ENCODE peak calls at places on chromosomes 7 and 10, in seven cellular contexts. H is tibial nerve, B is fibroblast of lung, Y is GM12865, X is cardiac muscle cell, S is ovary, F is choroid plexus epithelial cell. E is an unnamed sample.

GRCh38 chr10:129725890-129726631 is 238.0 kb downstream of the EBF3 start:
- DNase-seq in B (no peak), H (no peak), S (no peak), F (no peak), X (no peak), Y (no peak), E (peak)

GRCh38 chr7:106616692-106617052 is 44.3 kb downstream of the CCDC71L start:
- DNase-seq in S (no peak), X (no peak), B (no peak), F (no peak), H (no peak), Y (no peak), E (no peak)

GRCh38 chr7:141003172-141004080 is 11.3 kb downstream of the MRPS33 start:
- DNase-seq in H (no peak), F (no peak), S (no peak), Y (no peak), B (no peak), X (no peak), E (no peak)

GRCh38 chr10:120131183-120131582 is 238.7 kb downstream of the SEC23IP start:
- DNase-seq in B (no peak), F (peak), S (no peak), X (peak), H (no peak), Y (peak), E (no peak)

GRCh38 chr10:130337305-130337640 is 201.1 kb downstream of the GLRX3 start:
- DNase-seq in X (no peak), F (no peak), B (no peak), Y (no peak), H (no peak), S (no peak), E (peak)

GRCh38 chr10:72340510-72340895 is 14.2 kb downstream of the DNAJB12 start:
- DNase-seq in Y (peak), S (peak), X (peak), H (peak), B (peak), F (peak), E (no peak)

GRCh38 chr7:42071372-42072261 is 165.4 kb downstream of the GLI3 start:
- DNase-seq in Y (no peak), H (no peak), B (peak), S (no peak), F (peak), X (peak), E (no peak)

GRCh38 chr10:71314028-71314693 is 4.9 kb upstream of the SLC29A3 start:
- DNase-seq in H (no peak), B (peak), X (peak), S (peak), F (peak), Y (peak), E (peak)

GRCh38 chr7:150514748-150515222 is at the start of gene GIMAP7:
- DNase-seq in H (no peak), B (no peak), S (no peak), X (no peak), F (no peak), Y (peak), E (no peak)

GRCh38 chr7:152173372-152174070 is 148.0 kb downstream of the GALNT11 start:
- DNase-seq in Y (no peak), X (no peak), S (no peak), F (no peak), B (no peak), H (no peak), E (no peak)
- TF ChIP-seq CTCF in Y (no peak), X (no peak), S (no peak), F (no peak), B (no peak), H (no peak), E (no peak)

GRCh38 chr10:70053212-70053895 is 708 bp downstream of the MACROH2A2 start:
- DNase-seq in B (no peak), H (no peak), Y (no peak), X (peak), S (peak), F (peak), E (no peak)

GRCh38 chr10:70054902-70055301 is 2.3 kb downstream of the MACROH2A2 start:
- DNase-seq in X (no peak), Y (no peak), H (no peak), F (peak), B (no peak), S (no peak), E (no peak)

GRCh38 chr10:70053896-70054641 is 1.4 kb downstream of the MACROH2A2 start:
- DNase-seq in B (no peak), H (no peak), Y (no peak), X (peak), F (peak), S (peak), E (no peak)

GRCh38 chr10:70051878-70052277 is 768 bp upstream of the MACROH2A2 start:
- DNase-seq in X (no peak), S (no peak), F (no peak), B (no peak), Y (no peak), H (no peak), E (no peak)

GRCh38 chr10:70052462-70053211 is at the start of gene MACROH2A2:
- DNase-seq in Y (no peak), H (peak), X (peak), F (peak), B (peak), S (peak), E (peak)
- H3K4me3 ChIP-seq in Y (peak), H (peak), X (peak), F (peak), B (peak), S (peak), E (peak)

GRCh38 chr10:66277481-66277880 is 648.4 kb upstream of the LRRTM3 start:
- DNase-seq in B (no peak), F (no peak), S (no peak), X (no peak), Y (no peak), H (no peak), E (no peak)
- TF ChIP-seq CTCF in B (peak), F (no peak), S (no peak), X (no peak), Y (no peak), H (no peak), E (no peak)

GRCh38 chr7:55073051-55073511 is 54.3 kb downstream of the EGFR start:
- DNase-seq in B (peak), H (no peak), X (no peak), F (peak), Y (peak), S (no peak), E (no peak)
- H3K4me3 ChIP-seq in B (no peak), H (no peak), X (no peak), F (no peak), Y (no peak), S (no peak), E (no peak)

GRCh38 chr7:102138676-102139075 is 148.0 kb upstream of the SH2B2 start:
- DNase-seq in B (no peak), Y (no peak), S (no peak), X (no peak), H (no peak), F (no peak), E (no peak)
- TF ChIP-seq CTCF in B (no peak), Y (no peak), S (no peak), X (no peak), H (no peak), F (no peak), E (no peak)

DNA sequence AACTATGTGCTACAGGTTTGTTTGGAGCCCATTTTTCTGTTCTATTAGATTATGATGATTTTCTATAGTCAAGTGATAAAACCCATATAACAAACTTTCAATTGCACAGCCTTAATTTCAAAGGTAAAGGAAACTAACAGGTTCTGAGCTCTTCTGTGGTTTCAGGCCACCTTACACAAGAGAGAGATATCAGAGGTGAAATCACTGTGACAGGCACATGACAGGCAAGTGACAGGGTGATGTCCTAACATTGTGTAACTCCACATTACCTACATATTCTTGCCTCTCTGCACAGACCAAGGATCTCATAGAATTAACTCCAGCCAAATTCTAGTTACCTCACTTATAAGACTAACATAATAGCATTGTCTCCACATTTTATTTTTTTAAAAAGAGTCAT is 35.0 kb downstream of the ZNF22 start:
- DNase-seq in S (no peak), Y (no peak), B (no peak), X (no peak), F (no peak), H (no peak), E (no peak)
- H3K4me3 ChIP-seq in S (no peak), Y (no peak), B (no peak), X (no peak), F (no peak), H (no peak), E (no peak)

GRCh38 chr7:138164804-138165203 is 88.5 kb downstream of the AKR1D1 start:
- DNase-seq in H (no peak), X (no peak), Y (no peak), S (no peak), B (no peak), F (no peak), E (no peak)

GRCh38 chr7:138163800-138164199 is 87.5 kb downstream of the AKR1D1 start:
- DNase-seq in H (no peak), F (no peak), S (no peak), X (no peak), Y (no peak), B (no peak), E (no peak)

GRCh38 chr7:138157702-138158101 is 81.4 kb downstream of the AKR1D1 start:
- DNase-seq in H (no peak), F (no peak), B (no peak), X (no peak), S (no peak), Y (no peak), E (no peak)

GRCh38 chr7:138158739-138159528 is 82.7 kb downstream of the AKR1D1 start:
- DNase-seq in X (no peak), Y (no peak), F (no peak), B (no peak), H (no peak), S (no peak), E (no peak)

DNA sequence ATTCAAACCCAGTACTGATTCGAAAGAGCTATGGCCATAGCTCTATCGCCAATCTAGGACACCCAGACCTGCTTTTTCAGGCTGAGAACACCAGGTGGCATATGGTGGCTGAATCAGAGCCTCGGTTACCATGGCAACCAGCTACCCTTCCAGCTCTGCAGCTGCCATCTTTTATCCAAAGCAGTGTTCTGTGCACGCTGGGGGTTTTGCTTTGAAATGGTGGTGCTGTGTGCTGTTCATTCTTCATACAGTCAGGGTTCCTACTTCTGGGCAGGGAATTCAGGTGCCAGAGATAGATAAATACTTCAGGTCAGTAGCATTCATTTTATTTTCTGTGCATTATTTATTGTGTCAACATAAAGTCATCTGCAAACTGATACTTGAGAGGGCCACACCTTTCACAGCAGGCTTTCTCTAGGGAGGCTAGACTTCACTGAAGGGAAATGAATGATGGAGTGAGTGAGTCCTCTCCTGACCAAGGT is 85.4 kb downstream of the AKR1D1 start:
- DNase-seq in X (peak), S (peak), F (peak), B (peak), H (peak), Y (peak), E (peak)
- TF ChIP-seq CTCF in X (peak), S (no peak), F (peak), B (peak), H (peak), Y (peak), E (peak)

GRCh38 chr7:16804674-16805439 is at the start of gene AGR2:
- DNase-seq in S (no peak), X (no peak), H (no peak), B (no peak), Y (no peak), F (no peak), E (no peak)
- H3K4me3 ChIP-seq in S (no peak), X (no peak), H (no peak), B (no peak), Y (no peak), F (no peak), E (no peak)